ENCODE peak calls at places on chromosomes 1 and 21, in five cellular contexts. B is IMR-90, K is sigmoid colon, S is heart left ventricle, I is body of pancreas. M is an unnamed sample.

GRCh38 chr1:1027723-1028266 is 7.9 kb downstream of the AGRN start:
- DNase-seq in B (no peak), K (no peak), S (no peak), I (no peak), M (no peak)

GRCh38 chr21:44514746-44515358 is 25.1 kb downstream of the KRTAP10-1 start:
- DNase-seq in B (no peak), K (no peak), S (no peak), I (no peak), M (no peak)

GRCh38 chr1:115098979-115099692 is 9.8 kb upstream of the TSPAN2 start:
- DNase-seq in B (peak; percentile 26), K (peak; percentile 83), S (peak; percentile 21), I (peak; percentile 35), M (no peak)

GRCh38 chr1:222631611-222632208 is 13.8 kb downstream of the MIA3 start:
- DNase-seq in B (peak; percentile 71), K (no peak), S (no peak), I (no peak), M (no peak)

GRCh38 chr1:237201155-237201554 is 159.2 kb downstream of the RYR2 start:
- DNase-seq in B (no peak), K (no peak), S (no peak), I (no peak), M (no peak)

GRCh38 chr1:1179983-1180861 is 6.5 kb downstream of the TTLL10 start:
- DNase-seq in B (no peak), K (no peak), S (no peak), I (peak; percentile 11), M (peak; percentile 28)

GRCh38 chr1:54653036-54653435 is 11.4 kb downstream of the MROH7 start:
- DNase-seq in B (peak; percentile 13), K (no peak), S (no peak), I (no peak), M (no peak)

GRCh38 chr1:147762233-147763024 is 2.0 kb upstream of the GJA5 start:
- DNase-seq in B (no peak), K (no peak), S (no peak), I (no peak), M (no peak)

GRCh38 chr1:192140382-192140781 is 17.9 kb upstream of the RGS18 start:
- DNase-seq in B (peak; percentile 5), K (no peak), S (no peak), I (no peak), M (no peak)

GRCh38 chr1:1099506-1100183 is 16.2 kb downstream of the C1orf159 start:
- DNase-seq in B (no peak), K (no peak), S (no peak), I (no peak), M (no peak)

GRCh38 chr21:34593954-34594531 is 20.9 kb downstream of the RCAN1 start:
- DNase-seq in B (no peak), K (peak; percentile 79), S (no peak), I (no peak), M (no peak)

DNA sequence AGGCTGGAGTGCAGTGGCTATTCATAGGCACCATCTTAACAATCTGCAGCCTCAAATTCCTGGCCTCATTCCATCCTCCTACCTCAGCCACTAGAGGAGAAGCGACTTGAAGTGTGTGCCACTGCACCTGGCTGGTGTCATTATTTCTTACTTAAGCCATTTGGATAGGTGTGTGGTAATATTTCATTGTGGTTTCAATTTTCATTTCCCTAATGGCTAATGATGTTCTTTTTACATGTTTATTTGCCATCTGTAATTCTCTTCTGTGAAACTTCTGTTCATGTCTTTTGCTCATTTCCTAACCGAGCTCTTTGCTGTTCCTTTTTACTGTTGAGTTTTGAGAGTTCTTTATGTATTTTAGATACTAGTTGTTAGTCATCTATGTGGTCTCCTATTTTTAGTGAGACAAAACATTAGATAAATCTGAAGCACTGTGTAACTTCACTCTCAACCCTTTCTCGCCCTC is 66.8 kb downstream of the SLC27A3 start:
- DNase-seq in B (peak; percentile 12), K (no peak), S (no peak), I (no peak), M (no peak)
- H3K4me1 ChIP-seq in B (no peaks in the 10 kb centered on the region), K (no peaks in the 10 kb centered on the region), S (no peaks in the 10 kb centered on the region), I (no peaks in the 10 kb centered on the region), M (no peaks in the 10 kb centered on the region)

DNA sequence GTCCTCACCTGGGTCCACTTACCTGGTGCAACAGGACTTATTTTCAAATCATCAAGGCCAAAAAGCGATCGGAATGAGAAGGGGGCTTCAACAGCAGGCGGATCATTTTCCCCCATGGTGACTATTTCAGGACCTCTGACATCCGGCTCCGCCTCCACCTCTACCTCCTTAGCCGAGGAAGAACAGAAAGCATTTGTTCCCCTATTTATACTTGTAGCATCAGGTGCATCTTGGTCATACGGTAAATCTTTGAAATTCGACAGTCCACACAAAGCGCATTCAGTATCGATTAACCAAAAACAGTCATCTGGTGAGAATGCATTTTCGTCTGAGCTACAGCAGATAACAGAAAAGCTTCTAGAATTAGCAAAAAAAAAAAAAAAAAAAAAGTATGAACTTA is 550 bp downstream of the TMPRSS3 start:
- DNase-seq in B (no peak), K (no peak), S (no peak), I (no peak), M (no peak)
- TF ChIP-seq POLR2A in B (no peak), K (no peak), S (no peak), I (no peak), M (no peak)

GRCh38 chr1:223713546-223714420 is 1.4 kb downstream of the CAPN2 start:
- DNase-seq in B (peak; percentile 26), K (no peak), S (no peak), I (no peak), M (no peak)
- H3K27ac ChIP-seq in B (peak overlapping the region; percentile 99), K (peak overlapping the region; percentile 91), S (peak overlapping the region; percentile 99), I (peak overlapping the region; percentile 89), M (peak overlapping the region; percentile 91)

DNA sequence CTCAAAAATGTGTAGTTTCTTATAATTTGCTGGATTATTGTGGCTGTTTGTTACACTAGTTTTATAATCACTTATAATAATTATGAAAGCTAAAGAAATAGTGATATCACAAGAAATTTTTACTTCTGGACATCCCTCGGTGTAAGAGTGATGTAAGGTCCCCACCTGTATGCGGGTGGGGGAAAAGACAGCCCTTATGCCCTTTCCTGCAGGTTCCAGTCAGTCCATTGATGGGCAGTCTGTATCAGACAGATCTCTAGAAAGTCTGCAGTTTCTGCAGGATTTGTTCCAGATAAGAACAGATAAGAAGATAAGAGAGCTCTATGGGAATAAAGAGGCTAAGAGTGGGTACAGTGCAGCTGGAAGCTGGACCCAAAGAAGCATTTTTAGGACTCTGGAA is 89.3 kb downstream of the NTNG1 start:
- DNase-seq in B (no peak), K (no peak), S (no peak), I (no peak), M (no peak)
- H3K4me1 ChIP-seq in B (no peaks in the 10 kb centered on the region), K (no peaks in the 10 kb centered on the region), S (no peaks in the 10 kb centered on the region), I (no peaks in the 10 kb centered on the region), M (no peaks in the 10 kb centered on the region)

DNA sequence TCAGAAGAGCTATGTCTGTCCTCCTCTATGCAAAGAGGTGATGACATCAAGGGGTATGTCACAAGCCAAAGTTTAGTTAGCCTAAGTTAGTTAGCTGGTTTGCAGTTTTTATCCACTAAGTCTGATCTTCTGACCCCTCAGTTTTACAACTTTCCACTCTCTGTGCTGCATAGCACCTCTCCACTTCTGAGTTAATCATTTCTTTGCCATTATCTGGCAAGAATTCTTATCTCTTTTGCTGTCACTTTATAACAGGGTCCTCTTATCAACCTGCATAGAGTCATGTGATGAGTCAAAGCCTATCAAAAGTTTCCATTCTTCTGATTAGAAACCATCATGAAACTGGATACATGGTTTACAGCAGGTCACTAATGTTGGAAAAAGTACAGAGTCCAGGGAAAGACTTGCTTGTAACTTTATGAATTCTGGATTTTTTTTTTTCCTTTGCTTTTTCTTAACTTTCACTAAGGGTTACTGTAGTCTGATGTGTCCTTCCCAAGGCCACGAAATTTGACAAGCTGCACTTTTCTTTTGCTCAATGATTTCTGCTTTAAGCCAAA is at the start of gene NR5A2:
- DNase-seq in B (no peak), K (no peak), S (no peak), I (no peak), M (no peak)
- TF ChIP-seq POLR2A in B (no peak), K (no peak), S (no peak), I (peak; percentile 83), M (no peak)

DNA sequence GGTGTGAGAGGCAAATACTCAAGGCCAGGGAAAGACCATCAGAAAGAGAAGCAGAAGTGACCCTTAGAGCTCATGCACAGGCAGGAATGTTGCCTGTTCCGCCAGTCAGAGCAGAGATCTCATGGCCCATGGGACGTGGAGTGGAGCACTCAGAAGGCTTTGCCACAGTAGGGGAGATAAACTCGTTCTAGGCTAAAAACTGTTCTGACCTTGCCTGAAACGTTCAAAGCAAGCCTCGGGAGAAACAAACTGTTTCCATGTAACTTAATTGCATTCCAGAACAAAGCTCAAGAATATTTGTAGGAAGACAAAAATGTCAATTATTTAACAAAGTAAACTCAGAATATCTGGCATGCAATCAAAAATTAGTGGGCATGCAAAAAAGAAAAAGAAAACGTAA is 20.7 kb upstream of the SLC19A1 start:
- DNase-seq in B (peak; percentile 25), K (no peak), S (no peak), I (no peak), M (no peak)
- H3K27ac ChIP-seq in B (peak overlapping the region; percentile 47), K (no peak overlapping the region), S (no peak overlapping the region), I (no peak overlapping the region), M (no peak overlapping the region)

M was measured in ovary.